ENCODE peak calls at places on chromosomes 6 and 20, in nine cellular contexts. One of them, this sample, is unnamed.

GRCh38 chr6:148611213-148611612 is 135.6 kb upstream of the UST start:
- DNase-seq in RKO: peak; percentile 39
- DNase-seq in occipital lobe: peak; percentile 38
- DNase-seq in mucosa of gallbladder: peak; percentile 47
- DNase-seq in GM18507: no peak
- DNase-seq in ELF-1: no peak
- DNase-seq in fibroblast of mammary gland: peak; percentile 92
- DNase-seq in cardiac muscle cell: peak; percentile 83
- DNase-seq in AML-193: no peak
- DNase-seq in this sample: peak; percentile 64

GRCh38 chr20:4661191-4661590 is 60.5 kb upstream of the PRND start:
- DNase-seq in ELF-1: no peak
- DNase-seq in occipital lobe: no peak
- DNase-seq in fibroblast of mammary gland: no peak
- DNase-seq in RKO: no peak
- DNase-seq in AML-193: no peak
- DNase-seq in GM18507: no peak
- DNase-seq in cardiac muscle cell: no peak
- DNase-seq in mucosa of gallbladder: no peak
- DNase-seq in this sample: no peak

GRCh38 chr6:55239099-55239498 is 64.8 kb downstream of the HCRTR2 start:
- DNase-seq in GM18507: no peak
- DNase-seq in RKO: no peak
- DNase-seq in AML-193: no peak
- DNase-seq in mucosa of gallbladder: no peak
- DNase-seq in fibroblast of mammary gland: peak; percentile 5
- DNase-seq in occipital lobe: no peak
- DNase-seq in cardiac muscle cell: peak; percentile 46
- DNase-seq in ELF-1: no peak
- DNase-seq in this sample: no peak

GRCh38 chr20:59159091-59159821 is 4.4 kb upstream of the ZNF831 start:
- DNase-seq in GM18507: no peak
- DNase-seq in ELF-1: peak; percentile 36
- DNase-seq in RKO: no peak
- DNase-seq in AML-193: no peak
- DNase-seq in mucosa of gallbladder: no peak
- DNase-seq in occipital lobe: no peak
- DNase-seq in fibroblast of mammary gland: no peak
- DNase-seq in cardiac muscle cell: no peak
- DNase-seq in this sample: no peak

GRCh38 chr6:35365599-35366596 is 23.5 kb downstream of the PPARD start:
- DNase-seq in GM18507: no peak
- DNase-seq in ELF-1: no peak
- DNase-seq in fibroblast of mammary gland: no peak
- DNase-seq in occipital lobe: no peak
- DNase-seq in RKO: peak; percentile 30
- DNase-seq in AML-193: no peak
- DNase-seq in mucosa of gallbladder: no peak
- DNase-seq in cardiac muscle cell: no peak
- DNase-seq in this sample: no peak

GRCh38 chr6:63121166-63121565 is 90.1 kb upstream of the FKBP1C start:
- DNase-seq in cardiac muscle cell: no peak
- DNase-seq in ELF-1: no peak
- DNase-seq in mucosa of gallbladder: no peak
- DNase-seq in AML-193: peak; percentile 19
- DNase-seq in RKO: peak; percentile 5
- DNase-seq in occipital lobe: no peak
- DNase-seq in fibroblast of mammary gland: no peak
- DNase-seq in GM18507: no peak
- DNase-seq in this sample: no peak

GRCh38 chr6:89375427-89375868 is 22.9 kb upstream of the UBE2J1 start:
- DNase-seq in fibroblast of mammary gland: no peak
- DNase-seq in GM18507: no peak
- DNase-seq in cardiac muscle cell: no peak
- DNase-seq in AML-193: peak; percentile 92
- DNase-seq in ELF-1: peak; percentile 92
- DNase-seq in mucosa of gallbladder: peak; percentile 44
- DNase-seq in RKO: no peak
- DNase-seq in occipital lobe: no peak
- DNase-seq in this sample: no peak

GRCh38 chr6:168050225-168050796 is 28.7 kb downstream of the FRMD1 start:
- DNase-seq in mucosa of gallbladder: no peak
- DNase-seq in ELF-1: no peak
- DNase-seq in RKO: no peak
- DNase-seq in fibroblast of mammary gland: no peak
- DNase-seq in cardiac muscle cell: peak; percentile 12
- DNase-seq in occipital lobe: no peak
- DNase-seq in AML-193: no peak
- DNase-seq in GM18507: no peak
- DNase-seq in this sample: no peak

GRCh38 chr20:10925767-10926166 is 252.0 kb upstream of the JAG1 start:
- DNase-seq in occipital lobe: no peak
- DNase-seq in fibroblast of mammary gland: no peak
- DNase-seq in GM18507: no peak
- DNase-seq in AML-193: no peak
- DNase-seq in mucosa of gallbladder: no peak
- DNase-seq in ELF-1: no peak
- DNase-seq in cardiac muscle cell: peak; percentile 30
- DNase-seq in RKO: no peak
- DNase-seq in this sample: no peak

GRCh38 chr20:49286689-49287551 is 9.1 kb upstream of the ZNFX1 start:
- DNase-seq in GM18507: no peak
- DNase-seq in ELF-1: peak; percentile 69
- DNase-seq in occipital lobe: no peak
- DNase-seq in RKO: peak; percentile 63
- DNase-seq in fibroblast of mammary gland: no peak
- DNase-seq in cardiac muscle cell: no peak
- DNase-seq in AML-193: no peak
- DNase-seq in mucosa of gallbladder: peak; percentile 46
- DNase-seq in this sample: no peak

GRCh38 chr6:112691289-112691688 is 344.2 kb downstream of the RFPL4B start:
- DNase-seq in ELF-1: no peak
- DNase-seq in RKO: peak; percentile 34
- DNase-seq in GM18507: no peak
- DNase-seq in AML-193: no peak
- DNase-seq in cardiac muscle cell: peak; percentile 78
- DNase-seq in mucosa of gallbladder: no peak
- DNase-seq in fibroblast of mammary gland: peak; percentile 93
- DNase-seq in occipital lobe: no peak
- DNase-seq in this sample: no peak

GRCh38 chr6:10417681-10418104 is 2.8 kb upstream of the TFAP2A start:
- DNase-seq in fibroblast of mammary gland: no peak
- DNase-seq in occipital lobe: no peak
- DNase-seq in mucosa of gallbladder: no peak
- DNase-seq in AML-193: no peak
- DNase-seq in GM18507: no peak
- DNase-seq in cardiac muscle cell: no peak
- DNase-seq in ELF-1: peak; percentile 79
- DNase-seq in RKO: no peak
- DNase-seq in this sample: no peak

GRCh38 chr6:53041356-53041755 is 23.8 kb upstream of the FBXO9 start:
- DNase-seq in GM18507: no peak
- DNase-seq in ELF-1: no peak
- DNase-seq in RKO: no peak
- DNase-seq in AML-193: no peak
- DNase-seq in mucosa of gallbladder: no peak
- DNase-seq in cardiac muscle cell: peak; percentile 41
- DNase-seq in fibroblast of mammary gland: peak; percentile 61
- DNase-seq in occipital lobe: no peak
- DNase-seq in this sample: no peak

GRCh38 chr6:18308070-18308735 is 43.9 kb upstream of the DEK start:
- DNase-seq in cardiac muscle cell: no peak
- DNase-seq in GM18507: no peak
- DNase-seq in AML-193: no peak
- DNase-seq in fibroblast of mammary gland: peak; percentile 9
- DNase-seq in RKO: no peak
- DNase-seq in occipital lobe: no peak
- DNase-seq in ELF-1: no peak
- DNase-seq in mucosa of gallbladder: no peak
- DNase-seq in this sample: no peak

GRCh38 chr6:83600531-83600930 is 88.2 kb downstream of the PRSS35 start:
- DNase-seq in GM18507: no peak
- DNase-seq in mucosa of gallbladder: no peak
- DNase-seq in AML-193: no peak
- DNase-seq in fibroblast of mammary gland: no peak
- DNase-seq in ELF-1: no peak
- DNase-seq in RKO: no peak
- DNase-seq in cardiac muscle cell: no peak
- DNase-seq in occipital lobe: no peak
- DNase-seq in this sample: no peak

GRCh38 chr6:57262901-57263694 is 41.0 kb upstream of the RAB23 start:
- DNase-seq in RKO: no peak
- DNase-seq in AML-193: no peak
- DNase-seq in ELF-1: no peak
- DNase-seq in cardiac muscle cell: peak; percentile 95
- DNase-seq in mucosa of gallbladder: peak; percentile 29
- DNase-seq in fibroblast of mammary gland: peak; percentile 98
- DNase-seq in GM18507: no peak
- DNase-seq in occipital lobe: no peak
- DNase-seq in this sample: no peak

GRCh38 chr6:43910638-43911353 is 140.8 kb downstream of the VEGFA start:
- DNase-seq in fibroblast of mammary gland: peak; percentile 65
- DNase-seq in cardiac muscle cell: peak; percentile 81
- DNase-seq in RKO: peak; percentile 62
- DNase-seq in occipital lobe: no peak
- DNase-seq in ELF-1: no peak
- DNase-seq in mucosa of gallbladder: no peak
- DNase-seq in GM18507: no peak
- DNase-seq in AML-193: peak; percentile 7
- DNase-seq in this sample: no peak

GRCh38 chr6:88472731-88473130 is 306.6 kb upstream of the CNR1 start:
- DNase-seq in RKO: no peak
- DNase-seq in GM18507: no peak
- DNase-seq in fibroblast of mammary gland: no peak
- DNase-seq in AML-193: no peak
- DNase-seq in occipital lobe: no peak
- DNase-seq in cardiac muscle cell: no peak
- DNase-seq in mucosa of gallbladder: no peak
- DNase-seq in ELF-1: no peak
- DNase-seq in this sample: no peak

GRCh38 chr6:31749301-31750036 is 9.7 kb downstream of the MSH5 start:
- DNase-seq in mucosa of gallbladder: no peak
- DNase-seq in AML-193: no peak
- DNase-seq in cardiac muscle cell: no peak
- DNase-seq in fibroblast of mammary gland: no peak
- DNase-seq in RKO: no peak
- DNase-seq in ELF-1: no peak
- DNase-seq in occipital lobe: no peak
- DNase-seq in GM18507: no peak
- DNase-seq in this sample: no peak

GRCh38 chr6:166898910-166899309 is 57.4 kb downstream of the RNASET2 start:
- DNase-seq in mucosa of gallbladder: no peak
- DNase-seq in fibroblast of mammary gland: no peak
- DNase-seq in RKO: no peak
- DNase-seq in GM18507: no peak
- DNase-seq in occipital lobe: no peak
- DNase-seq in cardiac muscle cell: no peak
- DNase-seq in AML-193: no peak
- DNase-seq in ELF-1: no peak
- DNase-seq in this sample: no peak

GRCh38 chr20:11585752-11586352 is 331.8 kb upstream of the BTBD3 start:
- DNase-seq in occipital lobe: no peak
- DNase-seq in cardiac muscle cell: peak; percentile 27
- DNase-seq in mucosa of gallbladder: no peak
- DNase-seq in fibroblast of mammary gland: peak; percentile 9
- DNase-seq in RKO: peak; percentile 52
- DNase-seq in GM18507: no peak
- DNase-seq in ELF-1: no peak
- DNase-seq in AML-193: peak; percentile 2
- DNase-seq in this sample: no peak

GRCh38 chr20:2210646-2211556 is 84.9 kb upstream of the TGM3 start:
- DNase-seq in AML-193: no peak
- DNase-seq in mucosa of gallbladder: no peak
- DNase-seq in fibroblast of mammary gland: peak; percentile 95
- DNase-seq in GM18507: no peak
- DNase-seq in occipital lobe: no peak
- DNase-seq in RKO: peak; percentile 90
- DNase-seq in cardiac muscle cell: peak; percentile 89
- DNase-seq in ELF-1: no peak
- DNase-seq in this sample: no peak

GRCh38 chr6:107697682-107698081 is 126.4 kb downstream of the SCML4 start:
- DNase-seq in mucosa of gallbladder: no peak
- DNase-seq in ELF-1: no peak
- DNase-seq in cardiac muscle cell: peak; percentile 65
- DNase-seq in AML-193: no peak
- DNase-seq in fibroblast of mammary gland: peak; percentile 68
- DNase-seq in RKO: no peak
- DNase-seq in occipital lobe: no peak
- DNase-seq in GM18507: no peak
- DNase-seq in this sample: no peak

GRCh38 chr6:40719671-40720374 is 132.7 kb upstream of the LRFN2 start:
- DNase-seq in GM18507: no peak
- DNase-seq in occipital lobe: peak; percentile 10
- DNase-seq in AML-193: no peak
- DNase-seq in mucosa of gallbladder: no peak
- DNase-seq in ELF-1: peak; percentile 63
- DNase-seq in RKO: no peak
- DNase-seq in fibroblast of mammary gland: peak; percentile 40
- DNase-seq in cardiac muscle cell: peak; percentile 60
- DNase-seq in this sample: no peak

GRCh38 chr6:107716688-107717089 is 107.4 kb downstream of the SCML4 start:
- DNase-seq in RKO: peak; percentile 32
- DNase-seq in ELF-1: peak; percentile 31
- DNase-seq in occipital lobe: no peak
- DNase-seq in fibroblast of mammary gland: peak; percentile 51
- DNase-seq in cardiac muscle cell: peak; percentile 40
- DNase-seq in GM18507: peak; percentile 30
- DNase-seq in mucosa of gallbladder: peak; percentile 34
- DNase-seq in AML-193: peak; percentile 99
- DNase-seq in this sample: no peak

GRCh38 chr6:141878686-141879085 is 254.0 kb upstream of the GJE1 start:
- DNase-seq in ELF-1: no peak
- DNase-seq in cardiac muscle cell: no peak
- DNase-seq in occipital lobe: no peak
- DNase-seq in fibroblast of mammary gland: no peak
- DNase-seq in mucosa of gallbladder: no peak
- DNase-seq in GM18507: no peak
- DNase-seq in RKO: no peak
- DNase-seq in AML-193: no peak
- DNase-seq in this sample: no peak

GRCh38 chr20:54203281-54203680 is 4.6 kb upstream of the PFDN4 start:
- DNase-seq in GM18507: no peak
- DNase-seq in AML-193: no peak
- DNase-seq in mucosa of gallbladder: no peak
- DNase-seq in occipital lobe: no peak
- DNase-seq in RKO: no peak
- DNase-seq in ELF-1: no peak
- DNase-seq in fibroblast of mammary gland: no peak
- DNase-seq in cardiac muscle cell: no peak
- DNase-seq in this sample: no peak

GRCh38 chr6:4776493-4776966 is 326 bp downstream of the CDYL start:
- DNase-seq in GM18507: no peak
- DNase-seq in fibroblast of mammary gland: no peak
- DNase-seq in mucosa of gallbladder: no peak
- DNase-seq in cardiac muscle cell: no peak
- DNase-seq in RKO: peak; percentile 1
- DNase-seq in AML-193: peak; percentile 75
- DNase-seq in occipital lobe: no peak
- DNase-seq in ELF-1: no peak
- DNase-seq in this sample: peak; percentile 64

GRCh38 chr20:1322511-1323245 is 6.3 kb downstream of the SDCBP2 start:
- DNase-seq in RKO: peak; percentile 43
- DNase-seq in cardiac muscle cell: peak; percentile 96
- DNase-seq in mucosa of gallbladder: peak; percentile 40
- DNase-seq in GM18507: no peak
- DNase-seq in fibroblast of mammary gland: peak; percentile 99
- DNase-seq in AML-193: no peak
- DNase-seq in occipital lobe: no peak
- DNase-seq in ELF-1: no peak
- DNase-seq in this sample: peak; percentile 42

GRCh38 chr20:57653546-57653900 is 33.3 kb upstream of the ZBP1 start:
- DNase-seq in ELF-1: no peak
- DNase-seq in RKO: no peak
- DNase-seq in fibroblast of mammary gland: no peak
- DNase-seq in GM18507: no peak
- DNase-seq in AML-193: no peak
- DNase-seq in cardiac muscle cell: no peak
- DNase-seq in occipital lobe: no peak
- DNase-seq in mucosa of gallbladder: no peak
- DNase-seq in this sample: peak; percentile 51

GRCh38 chr20:41497186-41497895 is 120.8 kb downstream of the CHD6 start:
- DNase-seq in mucosa of gallbladder: no peak
- DNase-seq in cardiac muscle cell: no peak
- DNase-seq in GM18507: no peak
- DNase-seq in AML-193: no peak
- DNase-seq in ELF-1: no peak
- DNase-seq in occipital lobe: no peak
- DNase-seq in RKO: no peak
- DNase-seq in fibroblast of mammary gland: no peak
- DNase-seq in this sample: no peak